ENCODE peak calls at places on chromosomes 16 and 17, in eight cellular contexts. One of them, this sample, is unnamed.

GRCh38 chr16:24748242-24748641 is 18.8 kb downstream of the TNRC6A start:
- DNase-seq in ovary: peak
- DNase-seq in H1: no peak
- DNase-seq in upper lobe of left lung: no peak
- DNase-seq in HCT116: no peak
- DNase-seq in K562: peak
- DNase-seq in heart left ventricle: no peak
- DNase-seq in body of pancreas: peak
- DNase-seq in this sample: no peak

GRCh38 chr17:6460531-6461161 is 16.4 kb downstream of the PIMREG start:
- DNase-seq in ovary: no peak
- DNase-seq in H1: no peak
- DNase-seq in upper lobe of left lung: no peak
- DNase-seq in HCT116: no peak
- DNase-seq in K562: no peak
- DNase-seq in heart left ventricle: peak
- DNase-seq in body of pancreas: no peak
- DNase-seq in this sample: no peak

GRCh38 chr17:57448288-57449283 is 192.3 kb downstream of the MSI2 start:
- DNase-seq in ovary: no peak
- DNase-seq in H1: no peak
- DNase-seq in upper lobe of left lung: no peak
- DNase-seq in HCT116: no peak
- DNase-seq in K562: no peak
- DNase-seq in heart left ventricle: no peak
- DNase-seq in body of pancreas: peak
- DNase-seq in this sample: no peak

GRCh38 chr16:19696961-19697360 is 21.1 kb downstream of the KNOP1 start:
- DNase-seq in ovary: no peak
- DNase-seq in H1: no peak
- DNase-seq in upper lobe of left lung: peak
- DNase-seq in HCT116: no peak
- DNase-seq in K562: no peak
- DNase-seq in heart left ventricle: no peak
- DNase-seq in body of pancreas: peak
- DNase-seq in this sample: no peak

GRCh38 chr17:60381958-60382357 is 10.0 kb downstream of the USP32 start:
- DNase-seq in ovary: no peak
- DNase-seq in H1: no peak
- DNase-seq in upper lobe of left lung: no peak
- DNase-seq in HCT116: no peak
- DNase-seq in K562: no peak
- DNase-seq in heart left ventricle: no peak
- DNase-seq in body of pancreas: peak
- DNase-seq in this sample: no peak

GRCh38 chr17:47694818-47695663 is 1.1 kb downstream of the TBKBP1 start:
- DNase-seq in ovary: peak
- DNase-seq in H1: no peak
- DNase-seq in upper lobe of left lung: peak
- DNase-seq in HCT116: no peak
- DNase-seq in K562: peak
- DNase-seq in heart left ventricle: peak
- DNase-seq in body of pancreas: peak
- DNase-seq in this sample: no peak

GRCh38 chr16:69270395-69270794 is 40.8 kb upstream of the VPS4A start:
- DNase-seq in ovary: no peak
- DNase-seq in H1: no peak
- DNase-seq in upper lobe of left lung: no peak
- DNase-seq in HCT116: no peak
- DNase-seq in K562: no peak
- DNase-seq in heart left ventricle: no peak
- DNase-seq in body of pancreas: no peak
- DNase-seq in this sample: no peak

GRCh38 chr16:73142069-73142880 is 94.3 kb upstream of the ZFHX3 start:
- DNase-seq in ovary: no peak
- DNase-seq in H1: no peak
- DNase-seq in upper lobe of left lung: no peak
- DNase-seq in HCT116: no peak
- DNase-seq in K562: no peak
- DNase-seq in heart left ventricle: no peak
- DNase-seq in body of pancreas: no peak
- DNase-seq in this sample: no peak

GRCh38 chr17:70089513-70090148 is 14.6 kb downstream of the KCNJ16 start:
- DNase-seq in ovary: no peak
- DNase-seq in H1: no peak
- DNase-seq in upper lobe of left lung: no peak
- DNase-seq in HCT116: no peak
- DNase-seq in K562: no peak
- DNase-seq in heart left ventricle: no peak
- DNase-seq in body of pancreas: peak
- DNase-seq in this sample: no peak

GRCh38 chr17:46046957-46047356 is 47.9 kb downstream of the STH start:
- DNase-seq in ovary: no peak
- DNase-seq in H1: no peak
- DNase-seq in upper lobe of left lung: no peak
- DNase-seq in HCT116: no peak
- DNase-seq in K562: no peak
- DNase-seq in heart left ventricle: no peak
- DNase-seq in body of pancreas: no peak
- DNase-seq in this sample: no peak

GRCh38 chr16:25855818-25856217 is 164.1 kb downstream of the HS3ST4 start:
- DNase-seq in ovary: no peak
- DNase-seq in H1: no peak
- DNase-seq in upper lobe of left lung: no peak
- DNase-seq in HCT116: no peak
- DNase-seq in K562: no peak
- DNase-seq in heart left ventricle: no peak
- DNase-seq in body of pancreas: no peak
- DNase-seq in this sample: no peak

GRCh38 chr16:69348222-69348621 is 3.4 kb downstream of the TMED6 start:
- DNase-seq in ovary: no peak
- DNase-seq in H1: no peak
- DNase-seq in upper lobe of left lung: no peak
- DNase-seq in HCT116: no peak
- DNase-seq in K562: peak
- DNase-seq in heart left ventricle: no peak
- DNase-seq in body of pancreas: no peak
- DNase-seq in this sample: no peak

GRCh38 chr16:686459-687260 is 2.5 kb upstream of the JMJD8 start:
- DNase-seq in ovary: no peak
- DNase-seq in H1: no peak
- DNase-seq in upper lobe of left lung: peak
- DNase-seq in HCT116: no peak
- DNase-seq in K562: no peak
- DNase-seq in heart left ventricle: no peak
- DNase-seq in body of pancreas: no peak
- DNase-seq in this sample: no peak

GRCh38 chr17:37273419-37274051 is 102.2 kb upstream of the C17orf78 start:
- DNase-seq in ovary: no peak
- DNase-seq in H1: no peak
- DNase-seq in upper lobe of left lung: no peak
- DNase-seq in HCT116: no peak
- DNase-seq in K562: peak
- DNase-seq in heart left ventricle: no peak
- DNase-seq in body of pancreas: no peak
- DNase-seq in this sample: no peak

DNA sequence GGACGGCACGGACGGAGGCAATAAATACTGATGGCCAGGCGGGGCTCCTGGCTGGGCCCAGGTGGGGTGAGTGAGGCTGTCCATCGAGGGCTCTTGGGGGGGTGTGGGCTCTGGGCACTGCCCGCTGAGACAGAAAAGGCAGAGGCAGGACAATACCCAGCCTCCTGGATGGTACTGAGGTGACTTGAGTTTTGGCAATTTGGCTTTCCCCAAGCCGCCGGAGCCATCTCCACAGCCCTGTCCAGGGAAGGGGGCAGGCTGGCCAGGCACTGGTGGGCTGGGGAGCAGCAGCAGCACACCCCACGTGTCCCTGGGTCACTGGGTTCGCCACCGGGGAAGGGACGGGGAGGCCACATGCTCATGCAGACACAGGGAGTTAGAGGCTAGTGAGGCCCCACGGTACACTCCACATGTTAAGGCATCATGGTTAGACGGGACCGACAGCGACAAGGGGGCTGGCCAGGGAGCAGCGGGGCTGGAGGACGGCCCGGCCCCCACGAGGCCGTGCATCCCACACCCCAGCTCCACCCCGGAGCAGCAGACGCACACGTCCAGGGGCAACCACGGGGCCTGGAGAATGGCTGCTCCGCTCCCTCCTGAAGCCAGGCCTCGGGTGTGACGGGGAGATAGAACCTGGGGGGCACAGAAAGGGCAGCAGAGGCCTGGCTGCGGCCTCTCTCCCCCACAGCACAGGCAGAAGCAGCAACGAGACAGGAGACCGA is 3.0 kb downstream of the ARHGDIA start:
- DNase-seq in ovary: no peak
- DNase-seq in H1: no peak
- DNase-seq in upper lobe of left lung: peak
- DNase-seq in HCT116: peak
- DNase-seq in K562: peak
- DNase-seq in heart left ventricle: no peak
- DNase-seq in body of pancreas: no peak
- DNase-seq in this sample: no peak
- TF ChIP-seq POLR2A in ovary: no peak
- TF ChIP-seq POLR2A in H1: peak
- TF ChIP-seq POLR2A in upper lobe of left lung: no peak
- TF ChIP-seq POLR2A in HCT116: peak
- TF ChIP-seq POLR2A in K562: peak
- TF ChIP-seq POLR2A in heart left ventricle: no peak
- TF ChIP-seq POLR2A in body of pancreas: peak
- TF ChIP-seq POLR2A in this sample: no peak

GRCh38 chr16:87954826-87955225 is 3.6 kb downstream of the BANP start:
- DNase-seq in ovary: no peak
- DNase-seq in H1: no peak
- DNase-seq in upper lobe of left lung: peak
- DNase-seq in HCT116: no peak
- DNase-seq in K562: no peak
- DNase-seq in heart left ventricle: no peak
- DNase-seq in body of pancreas: peak
- DNase-seq in this sample: no peak

GRCh38 chr16:87951550-87952538 is 610 bp downstream of the BANP start:
- DNase-seq in ovary: no peak
- DNase-seq in H1: no peak
- DNase-seq in upper lobe of left lung: no peak
- DNase-seq in HCT116: no peak
- DNase-seq in K562: no peak
- DNase-seq in heart left ventricle: no peak
- DNase-seq in body of pancreas: peak
- DNase-seq in this sample: no peak

GRCh38 chr16:87954361-87954760 is 3.1 kb downstream of the BANP start:
- DNase-seq in ovary: no peak
- DNase-seq in H1: no peak
- DNase-seq in upper lobe of left lung: no peak
- DNase-seq in HCT116: no peak
- DNase-seq in K562: no peak
- DNase-seq in heart left ventricle: no peak
- DNase-seq in body of pancreas: no peak
- DNase-seq in this sample: no peak

GRCh38 chr16:87952751-87953150 is 1.5 kb downstream of the BANP start:
- DNase-seq in ovary: no peak
- DNase-seq in H1: no peak
- DNase-seq in upper lobe of left lung: no peak
- DNase-seq in HCT116: no peak
- DNase-seq in K562: no peak
- DNase-seq in heart left ventricle: no peak
- DNase-seq in body of pancreas: no peak
- DNase-seq in this sample: no peak

DNA sequence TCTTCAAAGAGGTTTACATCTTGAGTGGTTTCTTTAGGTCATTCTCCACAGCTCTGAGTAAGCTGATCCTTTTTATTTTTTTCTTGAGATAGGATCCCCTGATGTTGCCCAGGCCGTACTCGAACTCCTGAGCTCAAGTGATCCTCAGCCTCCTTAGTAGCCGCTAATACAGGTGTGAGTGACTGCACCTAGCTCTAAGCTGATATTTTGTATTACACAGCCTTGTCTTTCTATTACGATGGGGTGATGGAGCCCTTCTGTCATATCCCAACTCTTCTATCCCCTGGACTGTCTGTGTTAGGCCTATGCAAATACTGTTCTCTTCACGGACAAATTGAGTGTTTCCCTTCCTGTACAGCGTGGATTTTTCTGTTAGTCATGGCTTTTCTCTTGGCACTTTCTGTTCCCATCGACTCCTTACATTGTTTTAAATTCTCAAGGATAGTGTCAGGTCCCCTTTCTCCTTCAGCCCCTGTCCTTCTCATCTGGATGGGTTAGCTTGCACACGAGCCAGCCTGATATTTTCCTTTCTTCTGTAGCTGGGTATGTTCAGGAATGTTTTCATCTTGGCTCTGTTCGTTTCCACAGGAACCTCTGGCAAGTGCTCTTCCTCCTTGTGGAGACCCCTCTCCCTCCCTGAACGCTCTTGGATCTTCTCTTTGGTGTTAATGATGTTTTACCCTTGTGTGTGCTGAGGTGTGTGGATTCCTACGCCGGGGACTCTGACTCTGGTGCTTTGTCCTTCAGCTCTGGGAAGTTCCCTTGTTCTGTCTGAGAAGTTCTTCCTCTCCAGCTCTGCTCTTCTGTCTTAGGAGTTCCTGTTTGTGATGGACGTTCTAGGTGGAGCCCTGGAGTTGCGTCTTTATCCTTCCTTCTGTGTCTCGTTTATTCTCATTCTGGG is 2.3 kb downstream of the BANP start:
- DNase-seq in ovary: no peak
- DNase-seq in H1: no peak
- DNase-seq in upper lobe of left lung: no peak
- DNase-seq in HCT116: no peak
- DNase-seq in K562: no peak
- DNase-seq in heart left ventricle: no peak
- DNase-seq in body of pancreas: no peak
- DNase-seq in this sample: no peak
- TF ChIP-seq POLR2A in ovary: no peak
- TF ChIP-seq POLR2A in H1: no peak
- TF ChIP-seq POLR2A in upper lobe of left lung: no peak
- TF ChIP-seq POLR2A in HCT116: peak
- TF ChIP-seq POLR2A in K562: no peak
- TF ChIP-seq POLR2A in heart left ventricle: no peak
- TF ChIP-seq POLR2A in body of pancreas: peak
- TF ChIP-seq POLR2A in this sample: no peak

DNA sequence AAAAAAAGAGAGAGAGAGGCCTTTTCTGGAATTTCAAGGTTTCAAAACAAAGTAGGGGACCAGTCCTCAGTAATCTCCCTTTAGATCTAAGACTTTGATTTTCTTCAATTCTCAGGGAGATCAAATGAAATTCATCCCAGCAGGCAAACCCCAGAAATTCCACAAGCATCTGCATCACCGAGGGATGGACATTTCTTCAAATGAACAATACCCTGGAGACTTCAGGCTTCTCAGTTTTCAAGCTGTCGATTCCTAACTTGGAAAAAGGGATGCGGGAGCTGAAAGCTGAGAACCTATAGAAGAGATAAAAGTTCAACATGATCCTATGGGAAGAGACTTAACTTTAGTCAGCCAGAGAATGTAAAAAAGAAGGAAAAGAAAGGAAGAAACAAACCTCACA is 296.9 kb upstream of the CDH5 start:
- DNase-seq in ovary: no peak
- DNase-seq in H1: no peak
- DNase-seq in upper lobe of left lung: no peak
- DNase-seq in HCT116: no peak
- DNase-seq in K562: no peak
- DNase-seq in heart left ventricle: no peak
- DNase-seq in body of pancreas: no peak
- DNase-seq in this sample: no peak
- TF ChIP-seq POLR2A in ovary: no peak
- TF ChIP-seq POLR2A in H1: no peak
- TF ChIP-seq POLR2A in upper lobe of left lung: no peak
- TF ChIP-seq POLR2A in HCT116: no peak
- TF ChIP-seq POLR2A in K562: no peak
- TF ChIP-seq POLR2A in heart left ventricle: no peak
- TF ChIP-seq POLR2A in body of pancreas: no peak
- TF ChIP-seq POLR2A in this sample: no peak

GRCh38 chr17:48892940-48893645 is 506 bp downstream of the ATP5MC1 start:
- DNase-seq in ovary: no peak
- DNase-seq in H1: no peak
- DNase-seq in upper lobe of left lung: no peak
- DNase-seq in HCT116: no peak
- DNase-seq in K562: no peak
- DNase-seq in heart left ventricle: no peak
- DNase-seq in body of pancreas: no peak
- DNase-seq in this sample: no peak
- TF ChIP-seq POLR2A in ovary: no peak
- TF ChIP-seq POLR2A in H1: no peak
- TF ChIP-seq POLR2A in upper lobe of left lung: peak
- TF ChIP-seq POLR2A in HCT116: no peak
- TF ChIP-seq POLR2A in K562: no peak
- TF ChIP-seq POLR2A in heart left ventricle: no peak
- TF ChIP-seq POLR2A in body of pancreas: no peak
- TF ChIP-seq POLR2A in this sample: no peak